ENCODE peak calls at places on chromosomes 3 and 15, in ten cellular contexts. D is adipocyte; J is fibroblast of mammary gland; H is activated CD4-positive, alpha-beta T cell treated with anti-CD3 and anti-CD28 coated beads, Interleukin-2, amount 10 ng/mL, durations not matched to agents 7 days and 5 days; N is NCI-H774; W is DMS 273 treated with DMSO at 0.1 percent for 48 hours; M is HTR-8/SVneo; E is stimulated activated CD4-positive, alpha-beta T cell treated with anti-CD3 and anti-CD28 coated beads, Interleukin-1b, Interleukin-23, amount 100 ng/mL, for 4 hours; Q is progenitor cell of endocrine pancreas; A is astrocyte of the hippocampus. K is an unnamed sample.
A peak's percentile ranks its signal among the peaks of the same experiment; 100 is the strongest.

GRCh38 chr15:62190257-62190656 is 25.2 kb upstream of the C2CD4B start:
- DNase-seq in H (no peak), N (no peak), A (no peak), E (no peak), Q (no peak), D (no peak), J (no peak), W (no peak), M (no peak), K (no peak)

GRCh38 chr3:184523825-184524615 is 37.6 kb upstream of the EPHB3 start:
- DNase-seq in A (peak; percentile 71), H (peak; percentile 20), D (peak; percentile 71), E (no peak), W (peak; percentile 31), Q (no peak), J (peak; percentile 89), N (peak; percentile 38), M (peak; percentile 60), K (peak; percentile 77)

GRCh38 chr15:35519536-35520149 is 26.3 kb downstream of the DPH6 start:
- DNase-seq in H (peak; percentile 11), D (peak; percentile 87), Q (no peak), J (peak; percentile 70), E (no peak), N (peak; percentile 30), W (peak; percentile 1), M (peak; percentile 7), A (peak; percentile 73), K (peak; percentile 47)

GRCh38 chr3:118628704-118629341 is 405.8 kb downstream of the IGSF11 start:
- DNase-seq in W (peak; percentile 66), E (no peak), N (peak; percentile 15), M (peak; percentile 23), Q (peak; percentile 61), H (peak; percentile 29), D (peak; percentile 83), A (peak; percentile 89), J (peak; percentile 55), K (peak; percentile 76)

GRCh38 chr3:2536575-2536974 is 437.9 kb downstream of the CNTN4 start:
- DNase-seq in M (no peak), H (no peak), N (no peak), A (no peak), D (no peak), J (no peak), Q (no peak), W (no peak), E (no peak), K (no peak)

GRCh38 chr3:136954980-136955780 is 2.6 kb upstream of the IL20RB start:
- DNase-seq in M (no peak), H (no peak), J (no peak), N (no peak), D (peak; percentile 10), E (no peak), A (peak; percentile 58), Q (no peak), W (no peak), K (peak; percentile 46)

GRCh38 chr3:177388209-177388608 is 190.9 kb upstream of the TBL1XR1 start:
- DNase-seq in E (no peak), W (no peak), M (no peak), J (no peak), H (no peak), D (no peak), A (no peak), N (no peak), Q (no peak), K (no peak)

GRCh38 chr15:80154336-80154735 is 1.5 kb downstream of the FAH start:
- DNase-seq in D (no peak), J (peak; percentile 64), E (no peak), W (no peak), A (no peak), Q (no peak), M (no peak), N (no peak), H (no peak), K (no peak)

GRCh38 chr3:42526616-42527367 is 24.3 kb downstream of the VIPR1 start:
- DNase-seq in Q (no peak), A (no peak), J (no peak), W (no peak), D (no peak), H (peak; percentile 43), M (no peak), E (peak; percentile 28), N (no peak), K (no peak)

GRCh38 chr3:169602482-169602881 is 61.0 kb downstream of the MECOM start:
- DNase-seq in N (no peak), J (no peak), Q (no peak), A (no peak), M (no peak), W (no peak), E (no peak), D (no peak), H (no peak), K (no peak)

GRCh38 chr3:187748050-187748481 is 2.8 kb upstream of the BCL6 start:
- DNase-seq in M (peak; percentile 73), H (peak; percentile 94), W (peak; percentile 44), N (peak; percentile 93), A (peak; percentile 95), E (peak; percentile 89), Q (peak; percentile 91), D (peak; percentile 95), J (peak; percentile 84), K (peak; percentile 62)

K was measured in fibroblast of lung.